ENCODE peak calls at places on chromosomes 6 and 20, in ten cellular contexts. One of them, this sample, is unnamed. For H3K9me3 and H3K4me1, the result is how much of the 10 kb centered on the place peaks cover.

GRCh38 chr6:127518710-127519468 is at the start of gene MTCL3:
- DNase-seq in transverse colon: no peak
- DNase-seq in breast epithelium: no peak
- DNase-seq in stomach: no peak
- DNase-seq in Panc1: no peak
- DNase-seq in K562: no peak
- DNase-seq in HepG2: no peak
- DNase-seq in H1: peak
- DNase-seq in HCT116: no peak
- DNase-seq in SK-N-SH: peak
- DNase-seq in this sample: no peak

GRCh38 chr6:56096946-56097345 is 150.4 kb downstream of the COL21A1 start:
- DNase-seq in transverse colon: no peak
- DNase-seq in breast epithelium: no peak
- DNase-seq in stomach: no peak
- DNase-seq in Panc1: no peak
- DNase-seq in K562: no peak
- DNase-seq in HepG2: no peak
- DNase-seq in H1: no peak
- DNase-seq in HCT116: no peak
- DNase-seq in SK-N-SH: no peak
- DNase-seq in this sample: no peak

GRCh38 chr6:149366237-149366921 is 33.7 kb upstream of the SUMO4 start:
- DNase-seq in transverse colon: no peak
- DNase-seq in breast epithelium: no peak
- DNase-seq in stomach: no peak
- DNase-seq in Panc1: no peak
- DNase-seq in K562: no peak
- DNase-seq in HepG2: no peak
- DNase-seq in H1: no peak
- DNase-seq in HCT116: no peak
- DNase-seq in SK-N-SH: no peak
- DNase-seq in this sample: no peak

GRCh38 chr20:7911586-7912330 is 28.5 kb downstream of the HAO1 start:
- DNase-seq in transverse colon: no peak
- DNase-seq in breast epithelium: no peak
- DNase-seq in stomach: no peak
- DNase-seq in Panc1: no peak
- DNase-seq in K562: no peak
- DNase-seq in HepG2: no peak
- DNase-seq in H1: no peak
- DNase-seq in HCT116: no peak
- DNase-seq in SK-N-SH: no peak
- DNase-seq in this sample: no peak

GRCh38 chr6:150617496-150618460 is 18.1 kb downstream of the PLEKHG1 start:
- DNase-seq in transverse colon: no peak
- DNase-seq in breast epithelium: no peak
- DNase-seq in stomach: no peak
- DNase-seq in Panc1: no peak
- DNase-seq in K562: no peak
- DNase-seq in HepG2: no peak
- DNase-seq in H1: no peak
- DNase-seq in HCT116: no peak
- DNase-seq in SK-N-SH: no peak
- DNase-seq in this sample: no peak

GRCh38 chr6:2980465-2980855 is 9.1 kb upstream of the SERPINB6 start:
- DNase-seq in transverse colon: no peak
- DNase-seq in breast epithelium: no peak
- DNase-seq in stomach: no peak
- DNase-seq in Panc1: no peak
- DNase-seq in K562: no peak
- DNase-seq in HepG2: no peak
- DNase-seq in H1: no peak
- DNase-seq in HCT116: no peak
- DNase-seq in SK-N-SH: no peak
- DNase-seq in this sample: no peak

GRCh38 chr6:167219967-167220512 is 62.3 kb upstream of the GPR31 start:
- DNase-seq in transverse colon: no peak
- DNase-seq in breast epithelium: no peak
- DNase-seq in stomach: no peak
- DNase-seq in Panc1: no peak
- DNase-seq in K562: no peak
- DNase-seq in HepG2: peak
- DNase-seq in H1: no peak
- DNase-seq in HCT116: no peak
- DNase-seq in SK-N-SH: no peak
- DNase-seq in this sample: no peak

GRCh38 chr6:56988145-56988544 is 33.2 kb downstream of the BEND6 start:
- DNase-seq in transverse colon: no peak
- DNase-seq in breast epithelium: no peak
- DNase-seq in stomach: no peak
- DNase-seq in Panc1: no peak
- DNase-seq in K562: no peak
- DNase-seq in HepG2: no peak
- DNase-seq in H1: no peak
- DNase-seq in HCT116: no peak
- DNase-seq in SK-N-SH: no peak
- DNase-seq in this sample: no peak

GRCh38 chr20:63080811-63081210 is 74.0 kb upstream of the BHLHE23 start:
- DNase-seq in transverse colon: no peak
- DNase-seq in breast epithelium: no peak
- DNase-seq in stomach: no peak
- DNase-seq in Panc1: no peak
- DNase-seq in K562: no peak
- DNase-seq in HepG2: no peak
- DNase-seq in H1: no peak
- DNase-seq in HCT116: no peak
- DNase-seq in SK-N-SH: no peak
- DNase-seq in this sample: no peak

GRCh38 chr20:63081831-63082230 is 75.1 kb upstream of the BHLHE23 start:
- DNase-seq in transverse colon: no peak
- DNase-seq in breast epithelium: no peak
- DNase-seq in stomach: no peak
- DNase-seq in Panc1: no peak
- DNase-seq in K562: no peak
- DNase-seq in HepG2: no peak
- DNase-seq in H1: no peak
- DNase-seq in HCT116: no peak
- DNase-seq in SK-N-SH: no peak
- DNase-seq in this sample: no peak

GRCh38 chr20:63080411-63080810 is 73.6 kb upstream of the BHLHE23 start:
- DNase-seq in transverse colon: no peak
- DNase-seq in breast epithelium: no peak
- DNase-seq in stomach: no peak
- DNase-seq in Panc1: no peak
- DNase-seq in K562: no peak
- DNase-seq in HepG2: no peak
- DNase-seq in H1: no peak
- DNase-seq in HCT116: no peak
- DNase-seq in SK-N-SH: no peak
- DNase-seq in this sample: no peak

GRCh38 chr20:63081351-63081750 is 74.6 kb upstream of the BHLHE23 start:
- DNase-seq in transverse colon: no peak
- DNase-seq in breast epithelium: no peak
- DNase-seq in stomach: no peak
- DNase-seq in Panc1: no peak
- DNase-seq in K562: no peak
- DNase-seq in HepG2: no peak
- DNase-seq in H1: no peak
- DNase-seq in HCT116: no peak
- DNase-seq in SK-N-SH: no peak
- DNase-seq in this sample: no peak

DNA sequence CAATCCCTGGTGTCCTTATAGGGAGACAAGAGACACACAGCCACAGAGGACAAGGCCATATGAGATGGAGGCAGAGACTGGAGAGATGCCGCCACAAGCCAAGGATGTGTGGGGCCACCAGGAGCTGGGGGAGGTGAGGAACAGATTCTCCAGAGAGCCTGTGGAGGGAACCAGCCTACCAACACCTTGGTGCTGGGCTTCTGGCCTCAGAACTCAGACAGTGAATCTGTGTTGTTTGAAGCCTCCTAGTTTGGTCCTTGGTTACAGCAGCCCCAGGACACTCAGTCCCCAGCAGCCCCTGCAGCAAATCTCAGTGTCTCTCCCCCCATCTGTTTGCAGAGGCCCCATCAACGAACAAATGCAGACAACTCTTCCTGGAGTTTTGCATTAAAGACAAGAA is 73.2 kb upstream of the BHLHE23 start:
- DNase-seq in transverse colon: no peak
- DNase-seq in breast epithelium: no peak
- DNase-seq in stomach: no peak
- DNase-seq in Panc1: no peak
- DNase-seq in K562: no peak
- DNase-seq in HepG2: no peak
- DNase-seq in H1: no peak
- DNase-seq in HCT116: no peak
- DNase-seq in SK-N-SH: no peak
- DNase-seq in this sample: no peak
- H3K9me3 ChIP-seq in transverse colon: under half
- H3K9me3 ChIP-seq in breast epithelium: half or more
- H3K9me3 ChIP-seq in stomach: under half
- H3K9me3 ChIP-seq in Panc1: under half
- H3K9me3 ChIP-seq in K562: under half
- H3K9me3 ChIP-seq in HepG2: under half
- H3K9me3 ChIP-seq in H1: under half
- H3K9me3 ChIP-seq in HCT116: under half
- H3K9me3 ChIP-seq in SK-N-SH: under half
- H3K9me3 ChIP-seq in this sample: under half

GRCh38 chr20:51446230-51446629 is 96.3 kb downstream of the NFATC2 start:
- DNase-seq in transverse colon: no peak
- DNase-seq in breast epithelium: no peak
- DNase-seq in stomach: no peak
- DNase-seq in Panc1: no peak
- DNase-seq in K562: no peak
- DNase-seq in HepG2: no peak
- DNase-seq in H1: no peak
- DNase-seq in HCT116: no peak
- DNase-seq in SK-N-SH: no peak
- DNase-seq in this sample: no peak

GRCh38 chr20:51444922-51445438 is 97.5 kb downstream of the NFATC2 start:
- DNase-seq in transverse colon: no peak
- DNase-seq in breast epithelium: no peak
- DNase-seq in stomach: no peak
- DNase-seq in Panc1: no peak
- DNase-seq in K562: no peak
- DNase-seq in HepG2: no peak
- DNase-seq in H1: no peak
- DNase-seq in HCT116: no peak
- DNase-seq in SK-N-SH: peak
- DNase-seq in this sample: no peak

GRCh38 chr20:51442602-51443001 is 99.9 kb downstream of the NFATC2 start:
- DNase-seq in transverse colon: no peak
- DNase-seq in breast epithelium: no peak
- DNase-seq in stomach: no peak
- DNase-seq in Panc1: no peak
- DNase-seq in K562: no peak
- DNase-seq in HepG2: no peak
- DNase-seq in H1: no peak
- DNase-seq in HCT116: no peak
- DNase-seq in SK-N-SH: no peak
- DNase-seq in this sample: no peak

GRCh38 chr20:51445591-51445990 is 96.9 kb downstream of the NFATC2 start:
- DNase-seq in transverse colon: no peak
- DNase-seq in breast epithelium: no peak
- DNase-seq in stomach: no peak
- DNase-seq in Panc1: no peak
- DNase-seq in K562: no peak
- DNase-seq in HepG2: no peak
- DNase-seq in H1: no peak
- DNase-seq in HCT116: no peak
- DNase-seq in SK-N-SH: no peak
- DNase-seq in this sample: no peak

DNA sequence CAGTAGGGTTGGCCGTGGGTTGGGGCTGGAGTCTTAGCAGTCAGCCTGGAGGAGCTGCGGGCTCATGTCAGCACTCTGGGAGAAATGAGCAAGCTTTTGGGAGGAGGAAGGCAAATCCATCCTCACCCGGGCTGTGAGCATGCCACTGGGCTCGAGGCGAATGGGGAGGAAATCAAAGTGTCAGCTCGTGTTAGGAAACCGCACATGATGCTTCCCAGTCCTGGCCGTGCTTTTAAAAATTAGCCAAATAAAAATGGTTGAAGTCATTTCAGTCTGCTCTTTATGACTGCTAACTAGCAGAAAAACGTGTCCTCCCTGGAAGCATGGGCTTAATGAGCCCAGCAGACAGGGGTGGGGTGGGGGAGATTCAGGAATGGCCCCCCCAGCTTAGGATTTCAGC is 98.0 kb downstream of the NFATC2 start:
- DNase-seq in transverse colon: no peak
- DNase-seq in breast epithelium: no peak
- DNase-seq in stomach: no peak
- DNase-seq in Panc1: no peak
- DNase-seq in K562: no peak
- DNase-seq in HepG2: no peak
- DNase-seq in H1: no peak
- DNase-seq in HCT116: no peak
- DNase-seq in SK-N-SH: peak
- DNase-seq in this sample: no peak
- TF ChIP-seq POLR2AphosphoS5 in transverse colon: peak
- TF ChIP-seq POLR2AphosphoS5 in breast epithelium: no peak
- TF ChIP-seq POLR2AphosphoS5 in stomach: no peak
- TF ChIP-seq POLR2AphosphoS5 in Panc1: no peak
- TF ChIP-seq POLR2AphosphoS5 in K562: no peak
- TF ChIP-seq POLR2AphosphoS5 in HepG2: no peak
- TF ChIP-seq POLR2AphosphoS5 in H1: no peak
- TF ChIP-seq POLR2AphosphoS5 in HCT116: no peak
- TF ChIP-seq POLR2AphosphoS5 in SK-N-SH: peak
- TF ChIP-seq POLR2AphosphoS5 in this sample: no peak

GRCh38 chr6:136750821-136751220 is 41.5 kb downstream of the MAP3K5 start:
- DNase-seq in transverse colon: no peak
- DNase-seq in breast epithelium: no peak
- DNase-seq in stomach: no peak
- DNase-seq in Panc1: no peak
- DNase-seq in K562: no peak
- DNase-seq in HepG2: no peak
- DNase-seq in H1: no peak
- DNase-seq in HCT116: no peak
- DNase-seq in SK-N-SH: no peak
- DNase-seq in this sample: no peak
- H3K4me1 ChIP-seq in transverse colon: under half
- H3K4me1 ChIP-seq in breast epithelium: under half
- H3K4me1 ChIP-seq in stomach: under half
- H3K4me1 ChIP-seq in Panc1: under half
- H3K4me1 ChIP-seq in K562: under half
- H3K4me1 ChIP-seq in HepG2: under half
- H3K4me1 ChIP-seq in H1: under half
- H3K4me1 ChIP-seq in HCT116: under half
- H3K4me1 ChIP-seq in SK-N-SH: under half
- H3K4me1 ChIP-seq in this sample: under half

DNA sequence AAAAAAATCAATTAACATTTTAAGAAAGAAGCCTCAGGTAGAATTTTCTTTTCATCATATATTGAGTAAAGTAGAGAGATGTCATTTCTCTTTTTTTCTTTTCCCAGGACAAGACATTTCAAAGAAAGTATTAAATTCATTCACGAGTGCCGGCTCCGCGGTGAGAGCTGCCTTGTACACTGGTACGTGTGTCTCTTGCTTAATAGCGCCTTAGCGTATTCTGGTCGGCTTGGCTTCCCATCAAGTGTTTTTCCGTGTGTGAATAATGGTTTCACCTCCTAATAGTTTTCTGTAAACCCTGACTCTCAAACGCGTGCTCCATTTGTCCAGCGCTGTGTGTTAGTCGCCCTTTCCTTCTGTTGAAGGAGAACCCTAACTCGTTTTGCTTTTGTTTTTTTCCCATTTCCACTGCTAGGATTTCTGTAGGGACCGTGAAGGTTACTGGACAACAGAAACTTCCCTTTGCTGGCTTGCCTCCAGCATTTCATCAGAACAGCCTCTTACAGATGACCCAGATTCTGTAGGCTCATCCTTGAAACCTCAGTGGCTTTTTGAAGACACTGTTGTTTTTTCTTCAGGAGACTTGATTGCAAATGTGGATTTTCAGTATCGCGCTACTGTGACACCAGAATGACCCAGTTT is 45.7 kb upstream of the IRF4 start:
- DNase-seq in transverse colon: no peak
- DNase-seq in breast epithelium: no peak
- DNase-seq in stomach: no peak
- DNase-seq in Panc1: no peak
- DNase-seq in K562: no peak
- DNase-seq in HepG2: no peak
- DNase-seq in H1: no peak
- DNase-seq in HCT116: no peak
- DNase-seq in SK-N-SH: no peak
- DNase-seq in this sample: no peak
- H3K9me3 ChIP-seq in transverse colon: under half
- H3K9me3 ChIP-seq in breast epithelium: under half
- H3K9me3 ChIP-seq in stomach: under half
- H3K9me3 ChIP-seq in Panc1: under half
- H3K9me3 ChIP-seq in K562: under half
- H3K9me3 ChIP-seq in HepG2: under half
- H3K9me3 ChIP-seq in H1: under half
- H3K9me3 ChIP-seq in HCT116: under half
- H3K9me3 ChIP-seq in SK-N-SH: under half
- H3K9me3 ChIP-seq in this sample: under half

This sample was measured in prostate gland.